ENCODE peak calls at places on chromosome X, in five cellular contexts. One of them, this sample, is unnamed.
A peak's percentile ranks its signal among the peaks of the same experiment; 100 is the strongest.

GRCh38 chrX:3271485-3272186 is 74.8 kb downstream of the MXRA5 start:
- DNase-seq in GM12878: no peak
- DNase-seq in GM12891: no peak
- DNase-seq in HepG2: no peak
- DNase-seq in K562: no peak
- DNase-seq in this sample: no peak

GRCh38 chrX:154325541-154325940 is 29.9 kb downstream of the TKTL1 start:
- DNase-seq in K562: no peak
- DNase-seq in HepG2: no peak
- DNase-seq in GM12878: no peak
- DNase-seq in GM12891: no peak
- DNase-seq in this sample: no peak

GRCh38 chrX:3295731-3296130 is 50.7 kb downstream of the MXRA5 start:
- DNase-seq in K562: peak; percentile 59
- DNase-seq in HepG2: no peak
- DNase-seq in GM12878: no peak
- DNase-seq in GM12891: no peak
- DNase-seq in this sample: no peak

GRCh38 chrX:17242470-17242869 is 132.5 kb upstream of the NHS start:
- DNase-seq in HepG2: peak; percentile 10
- DNase-seq in K562: peak; percentile 33
- DNase-seq in GM12878: no peak
- DNase-seq in GM12891: no peak
- DNase-seq in this sample: no peak

GRCh38 chrX:26789751-26790150 is 573.8 kb downstream of the MAGEB5 start:
- DNase-seq in K562: no peak
- DNase-seq in GM12891: no peak
- DNase-seq in HepG2: no peak
- DNase-seq in GM12878: no peak
- DNase-seq in this sample: no peak

GRCh38 chrX:9515973-9516538 is 51.2 kb downstream of the TBL1X start:
- DNase-seq in K562: peak; percentile 79
- DNase-seq in GM12891: no peak
- DNase-seq in HepG2: no peak
- DNase-seq in GM12878: no peak
- DNase-seq in this sample: no peak

GRCh38 chrX:40230646-40231045 is 132.9 kb upstream of the BCOR start:
- DNase-seq in K562: no peak
- DNase-seq in GM12891: no peak
- DNase-seq in GM12878: no peak
- DNase-seq in HepG2: no peak
- DNase-seq in this sample: no peak

GRCh38 chrX:1925053-1925481 is 310.2 kb downstream of the ASMT start:
- DNase-seq in HepG2: no peak
- DNase-seq in GM12891: no peak
- DNase-seq in GM12878: no peak
- DNase-seq in K562: no peak
- DNase-seq in this sample: no peak

GRCh38 chrX:73913580-73913979 is 350.6 kb downstream of the CHIC1 start:
- DNase-seq in K562: no peak
- DNase-seq in GM12891: no peak
- DNase-seq in GM12878: no peak
- DNase-seq in HepG2: peak; percentile 3
- DNase-seq in this sample: no peak

GRCh38 chrX:101685923-101686322 is 26.3 kb upstream of the ARMCX2 start:
- DNase-seq in HepG2: no peak
- DNase-seq in GM12878: no peak
- DNase-seq in GM12891: no peak
- DNase-seq in K562: no peak
- DNase-seq in this sample: no peak

GRCh38 chrX:68753218-68753617 is 75.6 kb upstream of the EFNB1 start:
- DNase-seq in GM12891: no peak
- DNase-seq in K562: no peak
- DNase-seq in HepG2: no peak
- DNase-seq in GM12878: no peak
- DNase-seq in this sample: no peak

GRCh38 chrX:7261672-7262332 is 113.8 kb upstream of the PUDP start:
- DNase-seq in HepG2: no peak
- DNase-seq in GM12878: peak; percentile 57
- DNase-seq in K562: no peak
- DNase-seq in GM12891: peak; percentile 1
- DNase-seq in this sample: peak; percentile 10

GRCh38 chrX:17547658-17548057 is 172.7 kb downstream of the NHS start:
- DNase-seq in K562: peak; percentile 13
- DNase-seq in GM12878: peak; percentile 56
- DNase-seq in HepG2: peak; percentile 4
- DNase-seq in GM12891: no peak
- DNase-seq in this sample: no peak

GRCh38 chrX:25503826-25504225 is 488.1 kb upstream of the ARX start:
- DNase-seq in GM12891: no peak
- DNase-seq in GM12878: no peak
- DNase-seq in HepG2: peak; percentile 48
- DNase-seq in K562: no peak
- DNase-seq in this sample: no peak

GRCh38 chrX:68018248-68019203 is 414.8 kb downstream of the OPHN1 start:
- DNase-seq in GM12878: no peak
- DNase-seq in K562: peak; percentile 7
- DNase-seq in HepG2: peak; percentile 28
- DNase-seq in GM12891: no peak
- DNase-seq in this sample: no peak

GRCh38 chrX:132071260-132071659 is 48.2 kb downstream of the STK26 start:
- DNase-seq in K562: peak; percentile 14
- DNase-seq in GM12878: no peak
- DNase-seq in HepG2: peak; percentile 1
- DNase-seq in GM12891: no peak
- DNase-seq in this sample: no peak

GRCh38 chrX:19373034-19373891 is 29.5 kb downstream of the PDHA1 start:
- DNase-seq in HepG2: no peak
- DNase-seq in GM12878: no peak
- DNase-seq in GM12891: no peak
- DNase-seq in K562: no peak
- DNase-seq in this sample: no peak

GRCh38 chrX:46686003-46686645 is 72.8 kb downstream of the SLC9A7 start:
- DNase-seq in HepG2: peak; percentile 11
- DNase-seq in K562: peak; percentile 22
- DNase-seq in GM12878: no peak
- DNase-seq in GM12891: no peak
- DNase-seq in this sample: no peak

GRCh38 chrX:12956704-12957541 is 18.0 kb upstream of the TMSB4X start:
- DNase-seq in K562: peak; percentile 84
- DNase-seq in GM12878: peak; percentile 91
- DNase-seq in GM12891: no peak
- DNase-seq in HepG2: no peak
- DNase-seq in this sample: peak; percentile 55

GRCh38 chrX:12789976-12790375 is 1.2 kb upstream of the PRPS2 start:
- DNase-seq in HepG2: no peak
- DNase-seq in GM12891: no peak
- DNase-seq in K562: no peak
- DNase-seq in GM12878: no peak
- DNase-seq in this sample: no peak

DNA sequence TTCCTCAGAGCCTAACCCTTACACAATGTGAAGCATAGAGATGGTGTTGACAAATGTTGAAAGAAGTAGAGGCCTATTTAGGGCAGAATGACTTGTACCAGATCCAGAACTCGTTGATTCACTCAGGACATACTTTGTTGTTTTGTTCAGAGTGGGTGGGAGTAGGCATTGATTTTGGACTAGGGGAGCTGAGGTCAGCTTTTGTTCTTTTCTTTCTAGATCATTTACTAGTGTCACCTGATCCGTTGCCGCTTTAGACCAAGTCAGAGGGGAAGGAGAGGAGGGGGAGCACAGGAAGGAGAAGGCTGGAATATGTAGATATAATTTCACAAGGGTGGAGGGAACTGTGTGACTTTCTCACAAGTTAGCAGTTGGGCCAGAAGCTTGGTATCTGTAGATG is 282.4 kb upstream of the GPC4 start:
- DNase-seq in K562: no peak
- DNase-seq in HepG2: no peak
- DNase-seq in GM12878: no peak
- DNase-seq in GM12891: no peak
- DNase-seq in this sample: no peak
- TF ChIP-seq TAF1 in K562: no peak
- TF ChIP-seq TAF1 in HepG2: no peak
- TF ChIP-seq TAF1 in GM12878: no peak
- TF ChIP-seq TAF1 in GM12891: no peak
- TF ChIP-seq TAF1 in this sample: no peak

DNA sequence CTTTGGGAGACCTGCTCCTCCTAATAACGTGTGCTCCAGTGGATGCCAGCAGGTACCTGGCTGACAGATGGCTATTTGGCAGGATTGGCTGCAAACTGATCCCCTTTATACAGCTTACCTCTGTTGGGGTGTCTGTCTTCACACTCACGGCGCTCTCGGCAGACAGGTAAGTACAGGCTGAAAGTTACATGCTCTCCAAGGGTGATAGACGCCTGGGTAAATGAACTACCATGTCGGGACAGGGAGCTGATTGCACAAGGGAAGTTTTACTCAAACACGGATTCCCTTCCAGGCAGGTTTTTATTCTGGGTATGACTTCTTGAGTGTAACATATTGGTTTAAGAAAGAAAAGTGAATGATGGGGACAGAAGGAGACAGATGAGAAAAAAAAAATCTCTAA is 836 bp downstream of the GRPR start:
- DNase-seq in K562: no peak
- DNase-seq in GM12878: no peak
- DNase-seq in HepG2: no peak
- DNase-seq in GM12891: no peak
- DNase-seq in this sample: no peak
- TF ChIP-seq POLR2A in K562: no peak
- TF ChIP-seq POLR2A in GM12878: no peak
- TF ChIP-seq POLR2A in HepG2: no peak
- TF ChIP-seq POLR2A in GM12891: no peak
- TF ChIP-seq POLR2A in this sample: no peak

GRCh38 chrX:119606508-119607389 is 525 bp upstream of the NKRF start:
- DNase-seq in GM12878: no peak
- DNase-seq in K562: no peak
- DNase-seq in GM12891: no peak
- DNase-seq in HepG2: no peak
- DNase-seq in this sample: no peak
- TF ChIP-seq POLR2AphosphoS5 in GM12878: peak; percentile 2
- TF ChIP-seq POLR2AphosphoS5 in K562: no peak
- TF ChIP-seq POLR2AphosphoS5 in GM12891: no peak
- TF ChIP-seq POLR2AphosphoS5 in HepG2: peak; percentile 46
- TF ChIP-seq POLR2AphosphoS5 in this sample: no peak

GRCh38 chrX:53429755-53430154 is 4.4 kb downstream of the HSD17B10 start:
- DNase-seq in GM12891: no peak
- DNase-seq in GM12878: no peak
- DNase-seq in HepG2: no peak
- DNase-seq in K562: no peak
- DNase-seq in this sample: no peak

GRCh38 chrX:53435997-53436396 is 1.8 kb upstream of the HSD17B10 start:
- DNase-seq in K562: peak; percentile 74
- DNase-seq in GM12891: no peak
- DNase-seq in GM12878: peak; percentile 9
- DNase-seq in HepG2: peak; percentile 52
- DNase-seq in this sample: peak; percentile 67

GRCh38 chrX:53437211-53437610 is 3.0 kb upstream of the HSD17B10 start:
- DNase-seq in GM12891: no peak
- DNase-seq in GM12878: no peak
- DNase-seq in K562: no peak
- DNase-seq in HepG2: no peak
- DNase-seq in this sample: no peak

GRCh38 chrX:53430231-53430630 is 3.9 kb downstream of the HSD17B10 start:
- DNase-seq in HepG2: no peak
- DNase-seq in K562: no peak
- DNase-seq in GM12878: no peak
- DNase-seq in GM12891: no peak
- DNase-seq in this sample: no peak

DNA sequence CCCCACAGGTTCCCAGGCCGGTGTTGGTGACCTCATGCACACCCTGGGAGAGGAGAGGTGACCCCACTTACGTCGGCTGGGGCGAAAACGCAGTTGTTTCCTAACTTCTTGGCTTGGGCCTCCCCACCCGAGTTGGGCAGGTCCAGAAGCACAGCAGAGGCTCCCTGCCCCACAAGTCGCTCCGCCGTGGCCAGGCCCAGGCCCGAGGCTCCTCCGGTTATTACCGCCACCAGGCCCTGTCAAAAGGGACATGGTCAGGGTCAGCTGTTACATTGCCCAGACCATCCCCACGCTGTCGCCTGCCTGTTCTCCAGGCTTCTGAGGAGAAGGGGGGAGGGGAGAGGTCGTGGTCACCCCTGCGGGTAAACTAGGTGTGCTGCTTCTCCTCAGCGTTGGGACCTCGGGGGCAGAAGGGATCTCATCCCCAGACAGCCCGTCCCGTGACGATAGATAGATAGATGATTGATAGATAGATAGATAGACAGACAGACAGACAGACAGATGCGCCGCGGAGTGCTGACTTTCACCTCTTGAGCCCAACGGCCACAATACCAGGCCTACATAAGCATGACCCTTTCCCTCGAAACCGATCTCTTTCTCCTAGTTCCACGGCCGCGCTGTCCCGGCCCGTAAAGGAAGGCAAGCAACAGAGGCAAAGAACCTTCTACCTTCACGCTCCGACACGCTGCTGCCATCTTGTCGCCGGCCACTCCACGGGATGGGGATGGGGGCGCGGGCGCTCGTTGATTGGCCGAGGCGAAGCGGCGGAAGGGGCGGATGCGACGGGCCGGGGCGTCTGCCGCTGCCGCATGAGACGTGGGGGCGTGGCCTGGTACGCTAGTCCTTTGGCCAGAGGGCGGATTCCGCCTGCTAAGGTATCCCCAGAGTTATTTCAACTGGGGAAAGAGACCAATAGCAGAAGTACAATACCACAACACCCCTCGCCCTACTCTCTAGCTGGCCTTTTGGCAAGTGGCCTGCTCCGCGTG is at the start of gene HSD17B10:
- DNase-seq in GM12878: peak; percentile 56
- DNase-seq in GM12891: peak; percentile 73
- DNase-seq in HepG2: peak; percentile 69
- DNase-seq in K562: peak; percentile 95
- DNase-seq in this sample: peak; percentile 79
- TF ChIP-seq TAF1 in GM12878: peak; percentile 89
- TF ChIP-seq TAF1 in GM12891: peak; percentile 86
- TF ChIP-seq TAF1 in HepG2: peak; percentile 82
- TF ChIP-seq TAF1 in K562: peak; percentile 74
- TF ChIP-seq TAF1 in this sample: peak; percentile 59